ENCODE peak calls at places on chromosome 11, in nine cellular contexts. One of them, this sample, is unnamed.

GRCh38 chr11:131615611-131616010 is 245.2 kb downstream of the NTM start:
- DNase-seq in adrenal gland: no peak
- DNase-seq in mammary epithelial cell: no peak
- DNase-seq in A549: no peak
- DNase-seq in HepG2: no peak
- DNase-seq in stomach: no peak
- DNase-seq in tibial nerve: no peak
- DNase-seq in esophagus muscularis mucosa: no peak
- DNase-seq in transverse colon: no peak
- DNase-seq in this sample: no peak

GRCh38 chr11:24575392-24575791 is 78.5 kb downstream of the LUZP2 start:
- DNase-seq in adrenal gland: no peak
- DNase-seq in mammary epithelial cell: no peak
- DNase-seq in A549: no peak
- DNase-seq in HepG2: no peak
- DNase-seq in stomach: no peak
- DNase-seq in tibial nerve: no peak
- DNase-seq in esophagus muscularis mucosa: no peak
- DNase-seq in transverse colon: no peak
- DNase-seq in this sample: no peak

GRCh38 chr11:34179026-34179675 is 73.7 kb downstream of the NAT10 start:
- DNase-seq in adrenal gland: no peak
- DNase-seq in mammary epithelial cell: no peak
- DNase-seq in A549: no peak
- DNase-seq in HepG2: no peak
- DNase-seq in stomach: no peak
- DNase-seq in tibial nerve: no peak
- DNase-seq in esophagus muscularis mucosa: no peak
- DNase-seq in transverse colon: no peak
- DNase-seq in this sample: no peak

GRCh38 chr11:73012121-73012863 is 129.8 kb downstream of the FCHSD2 start:
- DNase-seq in adrenal gland: no peak
- DNase-seq in mammary epithelial cell: peak
- DNase-seq in A549: no peak
- DNase-seq in HepG2: no peak
- DNase-seq in stomach: no peak
- DNase-seq in tibial nerve: no peak
- DNase-seq in esophagus muscularis mucosa: no peak
- DNase-seq in transverse colon: no peak
- DNase-seq in this sample: no peak

GRCh38 chr11:43555811-43556210 is 124.7 kb upstream of the HSD17B12 start:
- DNase-seq in adrenal gland: peak
- DNase-seq in mammary epithelial cell: no peak
- DNase-seq in A549: no peak
- DNase-seq in HepG2: no peak
- DNase-seq in stomach: no peak
- DNase-seq in tibial nerve: no peak
- DNase-seq in esophagus muscularis mucosa: no peak
- DNase-seq in transverse colon: no peak
- DNase-seq in this sample: no peak

GRCh38 chr11:106763516-106763915 is 254.8 kb downstream of the GUCY1A2 start:
- DNase-seq in adrenal gland: no peak
- DNase-seq in mammary epithelial cell: no peak
- DNase-seq in A549: no peak
- DNase-seq in HepG2: no peak
- DNase-seq in stomach: no peak
- DNase-seq in tibial nerve: no peak
- DNase-seq in esophagus muscularis mucosa: no peak
- DNase-seq in transverse colon: no peak
- DNase-seq in this sample: no peak

GRCh38 chr11:121540627-121541026 is 87.9 kb upstream of the SORL1-AS1 start:
- DNase-seq in adrenal gland: no peak
- DNase-seq in mammary epithelial cell: peak
- DNase-seq in A549: no peak
- DNase-seq in HepG2: no peak
- DNase-seq in stomach: no peak
- DNase-seq in tibial nerve: no peak
- DNase-seq in esophagus muscularis mucosa: no peak
- DNase-seq in transverse colon: no peak
- DNase-seq in this sample: no peak

GRCh38 chr11:111531687-111532364 is 8.7 kb upstream of the LAYN start:
- DNase-seq in adrenal gland: no peak
- DNase-seq in mammary epithelial cell: peak
- DNase-seq in A549: peak
- DNase-seq in HepG2: no peak
- DNase-seq in stomach: no peak
- DNase-seq in tibial nerve: no peak
- DNase-seq in esophagus muscularis mucosa: no peak
- DNase-seq in transverse colon: no peak
- DNase-seq in this sample: no peak

GRCh38 chr11:112793416-112793815 is 167.8 kb upstream of the NCAM1 start:
- DNase-seq in adrenal gland: no peak
- DNase-seq in mammary epithelial cell: no peak
- DNase-seq in A549: no peak
- DNase-seq in HepG2: no peak
- DNase-seq in stomach: no peak
- DNase-seq in tibial nerve: no peak
- DNase-seq in esophagus muscularis mucosa: no peak
- DNase-seq in transverse colon: no peak
- DNase-seq in this sample: no peak

GRCh38 chr11:45890886-45891550 is 5.6 kb downstream of the MAPK8IP1 start:
- DNase-seq in adrenal gland: no peak
- DNase-seq in mammary epithelial cell: no peak
- DNase-seq in A549: no peak
- DNase-seq in HepG2: no peak
- DNase-seq in stomach: no peak
- DNase-seq in tibial nerve: no peak
- DNase-seq in esophagus muscularis mucosa: no peak
- DNase-seq in transverse colon: no peak
- DNase-seq in this sample: no peak

GRCh38 chr11:126879516-126879915 is 121.1 kb downstream of the KIRREL3 start:
- DNase-seq in adrenal gland: no peak
- DNase-seq in mammary epithelial cell: no peak
- DNase-seq in A549: no peak
- DNase-seq in HepG2: no peak
- DNase-seq in stomach: no peak
- DNase-seq in tibial nerve: no peak
- DNase-seq in esophagus muscularis mucosa: no peak
- DNase-seq in transverse colon: no peak
- DNase-seq in this sample: no peak

GRCh38 chr11:125945011-125945796 is 640 bp upstream of the VSIG10L2 start:
- DNase-seq in adrenal gland: no peak
- DNase-seq in mammary epithelial cell: no peak
- DNase-seq in A549: no peak
- DNase-seq in HepG2: no peak
- DNase-seq in stomach: no peak
- DNase-seq in tibial nerve: no peak
- DNase-seq in esophagus muscularis mucosa: peak
- DNase-seq in transverse colon: no peak
- DNase-seq in this sample: peak

GRCh38 chr11:57476883-57477506 is 16.7 kb downstream of the RTN4RL2 start:
- DNase-seq in adrenal gland: peak
- DNase-seq in mammary epithelial cell: peak
- DNase-seq in A549: peak
- DNase-seq in HepG2: no peak
- DNase-seq in stomach: peak
- DNase-seq in tibial nerve: no peak
- DNase-seq in esophagus muscularis mucosa: no peak
- DNase-seq in transverse colon: peak
- DNase-seq in this sample: no peak

GRCh38 chr11:48075637-48076036 is 95.3 kb downstream of the PTPRJ start:
- DNase-seq in adrenal gland: no peak
- DNase-seq in mammary epithelial cell: no peak
- DNase-seq in A549: no peak
- DNase-seq in HepG2: no peak
- DNase-seq in stomach: no peak
- DNase-seq in tibial nerve: no peak
- DNase-seq in esophagus muscularis mucosa: no peak
- DNase-seq in transverse colon: no peak
- DNase-seq in this sample: no peak

GRCh38 chr11:58028687-58029411 is 1.9 kb upstream of the OR6Q1 start:
- DNase-seq in adrenal gland: peak
- DNase-seq in mammary epithelial cell: no peak
- DNase-seq in A549: no peak
- DNase-seq in HepG2: no peak
- DNase-seq in stomach: no peak
- DNase-seq in tibial nerve: peak
- DNase-seq in esophagus muscularis mucosa: no peak
- DNase-seq in transverse colon: no peak
- DNase-seq in this sample: no peak

GRCh38 chr11:12496181-12497025 is 119.0 kb downstream of the PARVA start:
- DNase-seq in adrenal gland: no peak
- DNase-seq in mammary epithelial cell: no peak
- DNase-seq in A549: no peak
- DNase-seq in HepG2: peak
- DNase-seq in stomach: no peak
- DNase-seq in tibial nerve: no peak
- DNase-seq in esophagus muscularis mucosa: no peak
- DNase-seq in transverse colon: no peak
- DNase-seq in this sample: no peak
- TF ChIP-seq CTCF in adrenal gland: no peak
- TF ChIP-seq CTCF in mammary epithelial cell: peak
- TF ChIP-seq CTCF in A549: no peak
- TF ChIP-seq CTCF in HepG2: peak
- TF ChIP-seq CTCF in stomach: no peak
- TF ChIP-seq CTCF in tibial nerve: no peak
- TF ChIP-seq CTCF in esophagus muscularis mucosa: no peak
- TF ChIP-seq CTCF in transverse colon: no peak
- TF ChIP-seq CTCF in this sample: no peak

GRCh38 chr11:69516526-69516925 is 35.1 kb downstream of the LINC01488 start:
- DNase-seq in adrenal gland: no peak
- DNase-seq in mammary epithelial cell: no peak
- DNase-seq in A549: no peak
- DNase-seq in HepG2: no peak
- DNase-seq in stomach: no peak
- DNase-seq in tibial nerve: no peak
- DNase-seq in esophagus muscularis mucosa: no peak
- DNase-seq in transverse colon: no peak
- DNase-seq in this sample: no peak

GRCh38 chr11:69520186-69520585 is 38.7 kb downstream of the LINC01488 start:
- DNase-seq in adrenal gland: no peak
- DNase-seq in mammary epithelial cell: no peak
- DNase-seq in A549: no peak
- DNase-seq in HepG2: no peak
- DNase-seq in stomach: no peak
- DNase-seq in tibial nerve: no peak
- DNase-seq in esophagus muscularis mucosa: no peak
- DNase-seq in transverse colon: no peak
- DNase-seq in this sample: no peak

GRCh38 chr11:69521461-69521860 is 40.0 kb downstream of the LINC01488 start:
- DNase-seq in adrenal gland: no peak
- DNase-seq in mammary epithelial cell: no peak
- DNase-seq in A549: no peak
- DNase-seq in HepG2: no peak
- DNase-seq in stomach: no peak
- DNase-seq in tibial nerve: no peak
- DNase-seq in esophagus muscularis mucosa: no peak
- DNase-seq in transverse colon: no peak
- DNase-seq in this sample: no peak

GRCh38 chr11:69515271-69516245 is 34.1 kb downstream of the LINC01488 start:
- DNase-seq in adrenal gland: peak
- DNase-seq in mammary epithelial cell: no peak
- DNase-seq in A549: no peak
- DNase-seq in HepG2: no peak
- DNase-seq in stomach: no peak
- DNase-seq in tibial nerve: no peak
- DNase-seq in esophagus muscularis mucosa: no peak
- DNase-seq in transverse colon: no peak
- DNase-seq in this sample: no peak

GRCh38 chr11:69518081-69518950 is 36.9 kb downstream of the LINC01488 start:
- DNase-seq in adrenal gland: no peak
- DNase-seq in mammary epithelial cell: peak
- DNase-seq in A549: no peak
- DNase-seq in HepG2: no peak
- DNase-seq in stomach: no peak
- DNase-seq in tibial nerve: no peak
- DNase-seq in esophagus muscularis mucosa: no peak
- DNase-seq in transverse colon: no peak
- DNase-seq in this sample: no peak
- H3K4me3 ChIP-seq in adrenal gland: no peak
- H3K4me3 ChIP-seq in mammary epithelial cell: no peak
- H3K4me3 ChIP-seq in A549: no peak
- H3K4me3 ChIP-seq in HepG2: no peak
- H3K4me3 ChIP-seq in stomach: no peak
- H3K4me3 ChIP-seq in tibial nerve: no peak
- H3K4me3 ChIP-seq in esophagus muscularis mucosa: no peak
- H3K4me3 ChIP-seq in transverse colon: no peak
- H3K4me3 ChIP-seq in this sample: no peak

DNA sequence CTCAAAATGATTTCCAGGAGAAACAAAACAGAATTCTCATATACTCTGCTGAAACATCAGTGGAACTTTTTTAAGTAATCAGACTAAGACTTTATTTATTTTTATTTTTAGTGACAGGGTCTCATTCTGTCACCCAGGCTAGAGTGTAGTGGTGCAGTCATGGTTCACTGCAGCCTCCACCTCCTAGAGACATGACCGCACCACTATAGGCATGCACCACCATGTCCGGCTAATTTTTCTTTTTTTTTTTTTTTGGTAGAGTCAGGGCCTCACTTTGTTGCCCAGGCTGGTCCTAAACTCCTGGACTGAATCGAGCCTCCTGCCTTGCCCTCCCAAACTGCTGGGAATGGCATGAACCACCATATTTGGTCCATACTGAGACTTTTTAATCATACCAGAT is 42.9 kb downstream of the PRDM10 start:
- DNase-seq in adrenal gland: no peak
- DNase-seq in mammary epithelial cell: no peak
- DNase-seq in A549: no peak
- DNase-seq in HepG2: no peak
- DNase-seq in stomach: no peak
- DNase-seq in tibial nerve: no peak
- DNase-seq in esophagus muscularis mucosa: no peak
- DNase-seq in transverse colon: no peak
- DNase-seq in this sample: no peak
- H3K27ac ChIP-seq in adrenal gland: no peak
- H3K27ac ChIP-seq in mammary epithelial cell: no peak
- H3K27ac ChIP-seq in A549: no peak
- H3K27ac ChIP-seq in HepG2: no peak
- H3K27ac ChIP-seq in stomach: no peak
- H3K27ac ChIP-seq in tibial nerve: no peak
- H3K27ac ChIP-seq in esophagus muscularis mucosa: no peak
- H3K27ac ChIP-seq in transverse colon: no peak
- H3K27ac ChIP-seq in this sample: no peak

DNA sequence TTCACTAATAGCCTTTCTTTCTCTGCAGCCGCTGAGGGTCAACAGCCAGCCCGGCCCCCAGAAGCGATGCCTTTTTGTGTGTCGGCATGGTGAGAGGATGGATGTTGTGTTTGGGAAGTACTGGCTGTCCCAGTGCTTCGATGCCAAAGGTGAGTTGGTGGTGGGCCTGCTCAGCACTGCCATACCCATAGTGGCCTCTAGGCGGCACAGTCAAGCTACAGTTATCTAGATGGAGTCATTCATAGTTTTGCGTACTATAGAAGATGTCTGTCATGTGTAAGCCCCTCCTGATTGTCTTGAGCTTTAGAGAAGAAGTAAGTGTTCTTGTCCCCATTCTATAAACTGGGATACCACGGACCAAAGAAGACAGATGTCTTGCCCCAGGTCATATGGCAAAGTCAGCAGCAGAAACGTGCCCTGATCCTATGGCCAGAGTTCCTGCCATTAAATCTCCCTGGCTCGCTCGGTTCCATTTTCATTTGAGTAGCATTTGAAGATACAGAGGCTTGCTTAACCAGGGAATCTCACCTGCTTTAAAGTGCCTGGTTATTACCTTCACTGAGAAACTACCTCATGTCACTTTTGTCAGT is 42.1 kb upstream of the CRTAM start:
- DNase-seq in adrenal gland: peak
- DNase-seq in mammary epithelial cell: no peak
- DNase-seq in A549: peak
- DNase-seq in HepG2: peak
- DNase-seq in stomach: peak
- DNase-seq in tibial nerve: peak
- DNase-seq in esophagus muscularis mucosa: no peak
- DNase-seq in transverse colon: peak
- DNase-seq in this sample: no peak
- TF ChIP-seq CTCF in adrenal gland: peak
- TF ChIP-seq CTCF in mammary epithelial cell: peak
- TF ChIP-seq CTCF in A549: peak
- TF ChIP-seq CTCF in HepG2: peak
- TF ChIP-seq CTCF in stomach: peak
- TF ChIP-seq CTCF in tibial nerve: peak
- TF ChIP-seq CTCF in esophagus muscularis mucosa: peak
- TF ChIP-seq CTCF in transverse colon: peak
- TF ChIP-seq CTCF in this sample: peak